ENCODE peak calls at places on chromosomes 4 and X, in eight cellular contexts. M is H1, G is HepG2, O is NB4, Y is HCT116, N is GM12878, P is A549, A is K562. C is an unnamed sample.

GRCh38 chrX:43589735-43590515 is 66.2 kb upstream of the MAOA start:
- DNase-seq in M (no peak), G (peak), O (no peak), Y (no peak), N (no peak), P (no peak), A (no peak), C (no peak)

GRCh38 chr4:164224871-164225270 is 529.1 kb upstream of the SMIM31 start:
- DNase-seq in M (no peak), G (no peak), O (no peak), Y (no peak), N (no peak), P (no peak), A (no peak), C (no peak)

GRCh38 chr4:26105815-26106699 is 192.0 kb downstream of the SMIM20 start:
- DNase-seq in M (no peak), G (no peak), O (no peak), Y (peak), N (no peak), P (no peak), A (no peak), C (no peak)

GRCh38 chrX:1493317-1493856 is 40.7 kb upstream of the ASMTL start:
- DNase-seq in M (no peak), G (no peak), O (no peak), Y (no peak), N (no peak), P (no peak), A (no peak), C (no peak)

GRCh38 chr4:8860892-8861575 is 10.6 kb downstream of the HMX1 start:
- DNase-seq in M (peak), G (no peak), O (no peak), Y (no peak), N (no peak), P (no peak), A (peak), C (no peak)

GRCh38 chrX:31227250-31227649 is 155.4 kb upstream of the FTHL17 start:
- DNase-seq in M (no peak), G (peak), O (no peak), Y (no peak), N (no peak), P (no peak), A (no peak), C (no peak)

GRCh38 chrX:46551494-46552128 is 6.4 kb upstream of the ZNF674 start:
- DNase-seq in M (peak), G (no peak), O (no peak), Y (no peak), N (no peak), P (no peak), A (no peak), C (no peak)

GRCh38 chr4:15303052-15303641 is 124.7 kb upstream of the C1QTNF7 start:
- DNase-seq in M (no peak), G (peak), O (no peak), Y (no peak), N (no peak), P (peak), A (no peak), C (no peak)

GRCh38 chr4:41448935-41449334 is 89.0 kb upstream of the LIMCH1 start:
- DNase-seq in M (no peak), G (peak), O (no peak), Y (no peak), N (no peak), P (peak), A (no peak), C (no peak)

GRCh38 chr4:154416183-154416543 is 75.4 kb downstream of the DCHS2 start:
- DNase-seq in M (peak), G (peak), O (no peak), Y (no peak), N (no peak), P (peak), A (peak), C (no peak)

GRCh38 chr4:41748788-41749445 is 392 bp upstream of the PHOX2B start:
- DNase-seq in M (peak), G (no peak), O (no peak), Y (no peak), N (no peak), P (no peak), A (no peak), C (no peak)

GRCh38 chrX:77528034-77528433 is 80.8 kb downstream of the FGF16 start:
- DNase-seq in M (no peak), G (no peak), O (no peak), Y (no peak), N (no peak), P (no peak), A (peak), C (no peak)

GRCh38 chr4:153676984-153677383 is 7.1 kb upstream of the TLR2 start:
- DNase-seq in M (no peak), G (no peak), O (no peak), Y (peak), N (no peak), P (peak), A (no peak), C (peak)

GRCh38 chr4:134780244-134780643 is 578.7 kb upstream of the PABPC4L start:
- DNase-seq in M (no peak), G (no peak), O (no peak), Y (no peak), N (no peak), P (no peak), A (no peak), C (no peak)

GRCh38 chr4:128916832-128917231 is 107.3 kb downstream of the JADE1 start:
- DNase-seq in M (no peak), G (no peak), O (peak), Y (no peak), N (peak), P (no peak), A (no peak), C (no peak)

GRCh38 chr4:90745176-90745575 is 618.0 kb downstream of the CCSER1 start:
- DNase-seq in M (no peak), G (no peak), O (no peak), Y (peak), N (no peak), P (peak), A (no peak), C (no peak)

GRCh38 chr4:56118845-56119244 is 170.1 kb downstream of the CEP135 start:
- DNase-seq in M (no peak), G (no peak), O (no peak), Y (no peak), N (no peak), P (no peak), A (no peak), C (no peak)

GRCh38 chr4:109803924-109804571 is 2.2 kb upstream of the CFI start:
- DNase-seq in M (no peak), G (peak), O (peak), Y (peak), N (peak), P (peak), A (no peak), C (peak)

GRCh38 chrX:153772608-153773217 is 8.1 kb upstream of the SRPK3 start:
- DNase-seq in M (no peak), G (no peak), O (no peak), Y (no peak), N (no peak), P (no peak), A (no peak), C (no peak)

GRCh38 chr4:187668683-187669082 is 326.9 kb upstream of the ZFP42 start:
- DNase-seq in M (no peak), G (no peak), O (no peak), Y (no peak), N (no peak), P (no peak), A (no peak), C (no peak)

DNA sequence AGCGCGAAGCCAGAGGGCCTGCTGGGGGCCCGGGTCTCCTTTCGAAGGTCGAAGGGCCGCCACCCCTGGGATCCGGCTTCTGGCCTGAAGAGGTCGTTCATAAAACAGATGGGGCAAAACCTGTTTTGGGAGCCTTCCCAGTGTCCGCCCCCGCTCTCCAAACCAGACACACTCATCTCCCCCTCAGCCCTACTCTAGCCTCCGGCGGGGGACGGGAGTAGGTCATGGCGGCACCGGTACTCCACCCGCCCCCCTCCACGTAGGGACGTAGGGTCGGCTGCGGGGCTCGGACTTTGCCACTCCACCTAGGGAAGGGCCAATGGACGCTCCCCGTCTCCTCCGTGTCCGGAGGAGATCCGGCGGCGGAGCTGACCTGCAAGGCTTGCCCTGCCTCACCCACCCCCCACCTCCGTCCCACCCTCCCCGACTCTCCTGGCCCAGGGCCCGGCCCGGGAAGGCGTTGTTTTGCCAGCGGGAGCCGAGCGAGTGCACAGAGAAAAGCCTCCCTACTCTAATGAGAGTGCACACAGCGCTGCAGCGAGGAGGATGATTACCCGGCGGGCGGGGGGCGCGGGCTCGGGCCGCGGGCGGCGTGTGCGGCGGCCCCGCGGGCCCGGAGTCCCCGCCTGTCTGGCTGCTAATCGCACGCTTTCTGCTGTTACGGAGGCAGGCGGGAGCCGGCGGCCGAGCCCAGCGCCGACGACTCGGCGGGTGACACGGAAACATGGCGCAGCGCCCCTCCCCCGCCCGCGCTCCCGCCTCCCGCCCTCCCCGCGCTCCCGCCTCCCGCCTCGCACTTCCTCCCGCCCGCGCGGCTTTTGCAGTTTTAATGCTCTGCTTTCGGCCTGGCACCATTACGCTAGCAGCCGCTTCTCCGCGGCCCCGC is 8.3 kb upstream of the BCOR start:
- DNase-seq in M (peak), G (no peak), O (peak), Y (no peak), N (no peak), P (peak), A (peak), C (peak)
- TF ChIP-seq POLR2A in M (no peak), G (no peak), O (peak), Y (peak), N (peak), P (peak), A (peak), C (no peak)

DNA sequence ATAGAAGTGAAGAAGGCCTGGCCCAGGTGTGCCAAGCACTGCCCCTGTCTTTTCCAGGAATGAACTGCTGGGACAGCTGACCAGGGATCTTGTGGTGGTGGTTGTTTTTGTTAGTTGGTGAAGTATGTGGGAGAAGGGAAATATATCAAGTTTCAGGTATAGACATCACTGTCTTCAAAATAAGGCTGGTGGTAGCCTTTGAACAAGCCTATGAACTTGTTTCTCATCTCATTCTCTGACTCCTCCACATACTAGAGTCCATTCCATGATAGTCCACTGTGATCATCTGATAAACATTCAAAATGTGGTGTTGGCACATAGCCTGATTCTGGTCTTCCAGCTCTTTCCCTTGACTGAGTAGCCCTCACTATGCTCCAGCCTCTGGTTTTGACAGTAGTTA is 303.7 kb downstream of the CAMK2D start:
- DNase-seq in M (no peak), G (no peak), O (no peak), Y (no peak), N (no peak), P (no peak), A (no peak), C (no peak)
- TF ChIP-seq MAX in M (no peak), G (no peak), O (no peak), Y (no peak), N (no peak), P (no peak), A (no peak), C (no peak)

DNA sequence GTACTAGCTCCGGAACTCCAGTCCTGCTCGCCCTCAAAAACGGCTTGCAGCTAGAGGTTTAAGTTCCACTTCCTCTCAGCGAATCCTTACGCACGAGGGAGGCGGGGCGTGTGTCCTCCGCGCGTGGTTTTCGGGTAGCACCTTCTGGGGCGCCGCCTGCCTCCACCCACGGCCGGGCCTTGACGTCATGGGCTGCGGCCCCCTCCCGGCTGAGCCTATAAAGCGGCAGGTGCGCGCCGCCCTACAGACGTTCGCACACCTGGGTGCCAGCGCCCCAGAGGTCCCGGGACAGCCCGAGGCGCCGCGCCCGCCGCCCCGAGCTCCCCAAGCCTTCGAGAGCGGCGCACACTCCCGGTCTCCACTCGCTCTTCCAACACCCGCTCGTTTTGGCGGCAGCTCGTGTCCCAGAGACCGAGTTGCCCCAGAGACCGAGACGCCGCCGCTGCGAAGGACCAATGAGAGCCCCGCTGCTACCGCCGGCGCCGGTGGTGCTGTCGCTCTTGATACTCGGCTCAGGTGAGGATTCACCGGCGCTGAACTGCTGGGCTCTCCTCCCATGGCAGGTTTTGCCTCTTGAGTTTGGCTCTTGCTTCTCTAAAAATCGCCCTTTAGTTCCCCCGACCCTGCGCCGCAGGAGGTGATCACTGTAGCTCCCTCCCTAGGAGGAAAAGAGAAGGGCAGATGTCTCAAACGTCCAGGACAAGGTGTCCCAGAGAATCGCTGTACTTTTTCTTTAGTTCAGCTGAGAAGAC is at the start of gene AREG:
- DNase-seq in M (peak), G (peak), O (peak), Y (peak), N (peak), P (peak), A (peak), C (peak)
- TF ChIP-seq POLR2A in M (no peak), G (no peak), O (no peak), Y (peak), N (no peak), P (peak), A (peak), C (no peak)

GRCh38 chr4:87073570-87074470 is 139.0 kb downstream of the AFF1 start:
- DNase-seq in M (no peak), G (no peak), O (no peak), Y (no peak), N (peak), P (no peak), A (no peak), C (no peak)
- TF ChIP-seq MAX in M (no peak), G (no peak), O (no peak), Y (no peak), N (peak), P (no peak), A (no peak), C (peak)

DNA sequence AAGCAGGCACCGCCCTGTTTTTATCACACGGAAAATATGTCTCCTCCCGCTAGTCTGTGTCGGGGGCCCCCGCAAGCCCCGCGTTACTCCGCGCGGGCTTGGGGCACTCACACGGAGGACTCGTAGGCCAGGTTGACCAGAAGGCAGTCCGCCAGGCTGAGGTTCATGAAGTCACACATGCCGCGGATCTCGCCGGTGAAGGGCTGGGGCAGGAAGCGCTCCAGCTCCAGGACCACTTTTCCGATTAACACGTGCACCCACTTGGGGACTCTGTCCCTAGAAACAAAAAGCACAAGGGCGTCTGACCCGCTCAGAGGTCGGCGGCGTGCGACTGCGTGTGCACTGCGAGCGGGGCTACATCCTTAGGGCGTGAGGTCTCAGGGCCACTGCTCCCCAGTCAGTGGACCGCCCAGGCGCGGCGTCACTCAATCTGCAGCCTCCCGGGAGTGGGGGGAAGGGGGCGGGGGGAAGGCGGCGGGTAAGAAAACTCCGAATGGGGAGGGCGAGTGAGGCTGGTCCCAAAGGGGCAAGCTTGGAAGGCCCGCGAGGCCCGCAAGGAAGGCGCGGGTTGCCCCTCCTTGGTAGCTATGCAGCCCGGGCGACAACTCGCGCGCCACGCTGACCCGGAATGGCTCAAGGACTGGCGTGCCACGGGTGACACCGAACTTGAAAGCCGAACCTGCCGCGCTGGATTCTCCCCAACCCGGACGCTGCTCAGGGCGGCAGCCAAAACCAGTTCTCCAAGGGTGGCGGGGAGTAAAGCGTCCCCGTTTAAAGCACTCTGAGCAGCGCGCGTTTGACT is 722 bp downstream of the NAAA start:
- DNase-seq in M (peak), G (peak), O (peak), Y (peak), N (no peak), P (peak), A (peak), C (peak)
- TF ChIP-seq POLR2A in M (no peak), G (peak), O (no peak), Y (no peak), N (peak), P (peak), A (peak), C (peak)

DNA sequence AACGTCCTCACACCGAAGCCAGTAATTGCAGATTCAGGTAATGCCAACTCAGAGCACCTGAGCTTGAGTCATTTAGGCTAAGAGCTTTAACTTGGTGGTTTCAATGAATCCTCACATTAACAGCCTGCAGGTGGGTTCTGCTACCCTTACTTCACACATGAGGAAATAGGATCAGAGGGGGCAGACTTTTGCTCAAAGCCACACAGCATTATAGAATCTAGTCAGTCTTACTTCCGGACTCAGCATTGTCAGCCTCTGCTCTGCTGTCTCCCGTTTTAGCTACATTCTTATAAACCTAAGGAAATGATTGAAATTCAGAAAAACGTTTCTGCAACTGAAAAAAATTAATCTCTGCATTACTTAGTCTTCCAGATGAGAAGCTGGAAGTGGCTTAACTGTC is 6.0 kb downstream of the C4orf50 start:
- DNase-seq in M (no peak), G (no peak), O (no peak), Y (no peak), N (no peak), P (no peak), A (no peak), C (no peak)
- TF ChIP-seq MAX in M (no peak), G (no peak), O (no peak), Y (no peak), N (no peak), P (no peak), A (no peak), C (no peak)

GRCh38 chr4:84691800-84692199 is 108.9 kb downstream of the CDS1 start:
- DNase-seq in M (no peak), G (no peak), O (no peak), Y (no peak), N (no peak), P (no peak), A (no peak), C (no peak)
- TF ChIP-seq POLR2A in M (no peak), G (no peak), O (no peak), Y (no peak), N (no peak), P (no peak), A (no peak), C (no peak)

GRCh38 chr4:16588170-16588569 is 310.3 kb downstream of the LDB2 start:
- DNase-seq in M (no peak), G (no peak), O (no peak), Y (no peak), N (no peak), P (no peak), A (no peak), C (no peak)

GRCh38 chr4:16588651-16589050 is 309.8 kb downstream of the LDB2 start:
- DNase-seq in M (no peak), G (no peak), O (no peak), Y (no peak), N (no peak), P (no peak), A (no peak), C (no peak)

GRCh38 chr4:16596267-16596666 is 302.2 kb downstream of the LDB2 start:
- DNase-seq in M (no peak), G (no peak), O (no peak), Y (no peak), N (no peak), P (no peak), A (no peak), C (no peak)

GRCh38 chr4:16590792-16591191 is 307.7 kb downstream of the LDB2 start:
- DNase-seq in M (no peak), G (no peak), O (no peak), Y (no peak), N (no peak), P (no peak), A (no peak), C (no peak)

DNA sequence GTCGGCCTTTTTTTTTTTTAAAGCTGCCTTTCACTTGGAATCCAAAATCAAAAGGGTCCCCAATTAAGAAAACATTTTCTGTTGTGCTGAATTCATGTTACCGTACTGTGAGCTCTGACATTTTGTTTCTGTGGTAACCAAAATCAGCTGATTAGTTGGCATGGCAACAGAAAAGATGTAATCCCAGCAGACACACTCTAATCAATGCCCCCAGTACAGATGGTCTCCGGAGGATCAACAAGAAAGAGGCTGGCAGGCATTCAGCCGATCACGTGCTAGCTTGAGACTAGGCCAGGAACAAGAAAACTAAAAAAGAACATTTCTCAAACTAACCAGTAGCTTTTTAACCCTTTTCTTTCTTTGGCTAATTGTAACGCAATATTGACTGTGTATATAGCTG is 306.6 kb downstream of the LDB2 start:
- DNase-seq in M (no peak), G (no peak), O (no peak), Y (no peak), N (no peak), P (no peak), A (no peak), C (no peak)
- TF ChIP-seq MAX in M (no peak), G (no peak), O (no peak), Y (no peak), N (no peak), P (no peak), A (no peak), C (no peak)